ENCODE peak calls at places on chromosomes 2 and 18, in nine cellular contexts. One of them, this sample, is unnamed.
A peak's percentile ranks its signal among the peaks of the same experiment; 100 is the strongest.

GRCh38 chr2:163943403-163944356 is 207.9 kb upstream of the FIGN start:
- DNase-seq in anterior cingulate cortex: no peak
- DNase-seq in GM12865: no peak
- DNase-seq in heart right ventricle: no peak
- DNase-seq in NCI-H146: no peak
- DNase-seq in NCI-H2107: no peak
- DNase-seq in T-helper 22 cell: no peak
- DNase-seq in stimulated activated CD8-positive, alpha-beta memory T cell treated with anti-CD3 and anti-CD28 coated beads, Interleukin-15, amount 100 ng/mL, for 24 hours: no peak
- DNase-seq in NCI-H1105: no peak
- DNase-seq in this sample: peak; percentile 94

GRCh38 chr2:203440671-203441070 is 94.4 kb downstream of the RAPH1 start:
- DNase-seq in T-helper 22 cell: no peak
- DNase-seq in NCI-H2107: no peak
- DNase-seq in anterior cingulate cortex: no peak
- DNase-seq in GM12865: no peak
- DNase-seq in NCI-H146: no peak
- DNase-seq in heart right ventricle: no peak
- DNase-seq in stimulated activated CD8-positive, alpha-beta memory T cell treated with anti-CD3 and anti-CD28 coated beads, Interleukin-15, amount 100 ng/mL, for 24 hours: no peak
- DNase-seq in NCI-H1105: no peak
- DNase-seq in this sample: no peak

GRCh38 chr18:34999734-35000397 is 41.3 kb upstream of the MAPRE2 start:
- DNase-seq in stimulated activated CD8-positive, alpha-beta memory T cell treated with anti-CD3 and anti-CD28 coated beads, Interleukin-15, amount 100 ng/mL, for 24 hours: no peak
- DNase-seq in NCI-H2107: no peak
- DNase-seq in NCI-H1105: no peak
- DNase-seq in NCI-H146: no peak
- DNase-seq in T-helper 22 cell: no peak
- DNase-seq in GM12865: no peak
- DNase-seq in heart right ventricle: no peak
- DNase-seq in anterior cingulate cortex: no peak
- DNase-seq in this sample: peak; percentile 64

GRCh38 chr2:151422917-151423439 is 13.3 kb downstream of the RIF1 start:
- DNase-seq in NCI-H1105: no peak
- DNase-seq in stimulated activated CD8-positive, alpha-beta memory T cell treated with anti-CD3 and anti-CD28 coated beads, Interleukin-15, amount 100 ng/mL, for 24 hours: no peak
- DNase-seq in NCI-H146: no peak
- DNase-seq in GM12865: peak; percentile 64
- DNase-seq in heart right ventricle: no peak
- DNase-seq in T-helper 22 cell: no peak
- DNase-seq in NCI-H2107: no peak
- DNase-seq in anterior cingulate cortex: no peak
- DNase-seq in this sample: no peak

GRCh38 chr18:55488473-55488872 is 99.5 kb downstream of the TCF4 start:
- DNase-seq in GM12865: no peak
- DNase-seq in NCI-H2107: no peak
- DNase-seq in heart right ventricle: no peak
- DNase-seq in anterior cingulate cortex: no peak
- DNase-seq in stimulated activated CD8-positive, alpha-beta memory T cell treated with anti-CD3 and anti-CD28 coated beads, Interleukin-15, amount 100 ng/mL, for 24 hours: no peak
- DNase-seq in T-helper 22 cell: no peak
- DNase-seq in NCI-H146: peak; percentile 99
- DNase-seq in NCI-H1105: no peak
- DNase-seq in this sample: no peak

GRCh38 chr2:80300346-80300745 is 4.2 kb downstream of the LRRTM1 start:
- DNase-seq in NCI-H146: no peak
- DNase-seq in GM12865: no peak
- DNase-seq in T-helper 22 cell: no peak
- DNase-seq in stimulated activated CD8-positive, alpha-beta memory T cell treated with anti-CD3 and anti-CD28 coated beads, Interleukin-15, amount 100 ng/mL, for 24 hours: no peak
- DNase-seq in NCI-H2107: no peak
- DNase-seq in anterior cingulate cortex: no peak
- DNase-seq in NCI-H1105: no peak
- DNase-seq in heart right ventricle: no peak
- DNase-seq in this sample: no peak

GRCh38 chr18:80253871-80254492 is 6.7 kb upstream of the PARD6G start:
- DNase-seq in NCI-H2107: no peak
- DNase-seq in anterior cingulate cortex: no peak
- DNase-seq in NCI-H146: no peak
- DNase-seq in GM12865: no peak
- DNase-seq in NCI-H1105: no peak
- DNase-seq in heart right ventricle: no peak
- DNase-seq in stimulated activated CD8-positive, alpha-beta memory T cell treated with anti-CD3 and anti-CD28 coated beads, Interleukin-15, amount 100 ng/mL, for 24 hours: peak; percentile 9
- DNase-seq in T-helper 22 cell: no peak
- DNase-seq in this sample: no peak

GRCh38 chr2:170512271-170512670 is 202.9 kb upstream of the SP5 start:
- DNase-seq in NCI-H1105: no peak
- DNase-seq in heart right ventricle: no peak
- DNase-seq in NCI-H2107: no peak
- DNase-seq in GM12865: no peak
- DNase-seq in stimulated activated CD8-positive, alpha-beta memory T cell treated with anti-CD3 and anti-CD28 coated beads, Interleukin-15, amount 100 ng/mL, for 24 hours: no peak
- DNase-seq in anterior cingulate cortex: peak; percentile 51
- DNase-seq in NCI-H146: no peak
- DNase-seq in T-helper 22 cell: no peak
- DNase-seq in this sample: peak; percentile 91

GRCh38 chr2:64522843-64523428 is 1.2 kb upstream of the AFTPH start:
- DNase-seq in GM12865: peak; percentile 92
- DNase-seq in NCI-H146: peak; percentile 85
- DNase-seq in stimulated activated CD8-positive, alpha-beta memory T cell treated with anti-CD3 and anti-CD28 coated beads, Interleukin-15, amount 100 ng/mL, for 24 hours: no peak
- DNase-seq in NCI-H2107: peak; percentile 23
- DNase-seq in anterior cingulate cortex: peak; percentile 47
- DNase-seq in heart right ventricle: peak; percentile 16
- DNase-seq in T-helper 22 cell: peak; percentile 45
- DNase-seq in NCI-H1105: peak; percentile 71
- DNase-seq in this sample: peak; percentile 84

GRCh38 chr2:119574108-119574815 is 30.0 kb downstream of the CFAP221 start:
- DNase-seq in T-helper 22 cell: no peak
- DNase-seq in NCI-H1105: no peak
- DNase-seq in NCI-H146: no peak
- DNase-seq in heart right ventricle: no peak
- DNase-seq in stimulated activated CD8-positive, alpha-beta memory T cell treated with anti-CD3 and anti-CD28 coated beads, Interleukin-15, amount 100 ng/mL, for 24 hours: no peak
- DNase-seq in anterior cingulate cortex: no peak
- DNase-seq in GM12865: peak; percentile 60
- DNase-seq in NCI-H2107: no peak
- DNase-seq in this sample: no peak

GRCh38 chr2:27322301-27322765 is 564 bp downstream of the MPV17 start:
- DNase-seq in NCI-H2107: no peak
- DNase-seq in anterior cingulate cortex: no peak
- DNase-seq in heart right ventricle: no peak
- DNase-seq in T-helper 22 cell: no peak
- DNase-seq in NCI-H146: no peak
- DNase-seq in GM12865: peak; percentile 52
- DNase-seq in stimulated activated CD8-positive, alpha-beta memory T cell treated with anti-CD3 and anti-CD28 coated beads, Interleukin-15, amount 100 ng/mL, for 24 hours: no peak
- DNase-seq in NCI-H1105: no peak
- DNase-seq in this sample: no peak

GRCh38 chr18:75530548-75531211 is 103.2 kb upstream of the SMIM21 start:
- DNase-seq in T-helper 22 cell: no peak
- DNase-seq in GM12865: no peak
- DNase-seq in stimulated activated CD8-positive, alpha-beta memory T cell treated with anti-CD3 and anti-CD28 coated beads, Interleukin-15, amount 100 ng/mL, for 24 hours: no peak
- DNase-seq in heart right ventricle: peak; percentile 21
- DNase-seq in NCI-H146: no peak
- DNase-seq in anterior cingulate cortex: no peak
- DNase-seq in NCI-H2107: no peak
- DNase-seq in NCI-H1105: no peak
- DNase-seq in this sample: no peak

GRCh38 chr2:218605438-218605837 is 2.3 kb upstream of the PLCD4 start:
- DNase-seq in anterior cingulate cortex: no peak
- DNase-seq in T-helper 22 cell: no peak
- DNase-seq in NCI-H2107: peak; percentile 48
- DNase-seq in heart right ventricle: no peak
- DNase-seq in NCI-H146: no peak
- DNase-seq in stimulated activated CD8-positive, alpha-beta memory T cell treated with anti-CD3 and anti-CD28 coated beads, Interleukin-15, amount 100 ng/mL, for 24 hours: no peak
- DNase-seq in NCI-H1105: peak; percentile 16
- DNase-seq in GM12865: no peak
- DNase-seq in this sample: peak; percentile 5

GRCh38 chr2:215841175-215841816 is 172.1 kb downstream of the MREG start:
- DNase-seq in NCI-H1105: no peak
- DNase-seq in heart right ventricle: no peak
- DNase-seq in NCI-H2107: no peak
- DNase-seq in T-helper 22 cell: no peak
- DNase-seq in GM12865: no peak
- DNase-seq in anterior cingulate cortex: no peak
- DNase-seq in NCI-H146: no peak
- DNase-seq in stimulated activated CD8-positive, alpha-beta memory T cell treated with anti-CD3 and anti-CD28 coated beads, Interleukin-15, amount 100 ng/mL, for 24 hours: no peak
- DNase-seq in this sample: no peak

GRCh38 chr2:208466133-208466919 is 59.7 kb downstream of the PTH2R start:
- DNase-seq in T-helper 22 cell: no peak
- DNase-seq in NCI-H2107: peak; percentile 56
- DNase-seq in NCI-H1105: peak; percentile 58
- DNase-seq in NCI-H146: peak; percentile 30
- DNase-seq in GM12865: peak; percentile 59
- DNase-seq in anterior cingulate cortex: no peak
- DNase-seq in heart right ventricle: no peak
- DNase-seq in stimulated activated CD8-positive, alpha-beta memory T cell treated with anti-CD3 and anti-CD28 coated beads, Interleukin-15, amount 100 ng/mL, for 24 hours: no peak
- DNase-seq in this sample: peak; percentile 14

GRCh38 chr2:239832995-239833727 is 192.0 kb downstream of the NDUFA10 start:
- DNase-seq in NCI-H1105: no peak
- DNase-seq in T-helper 22 cell: no peak
- DNase-seq in heart right ventricle: no peak
- DNase-seq in anterior cingulate cortex: no peak
- DNase-seq in NCI-H2107: no peak
- DNase-seq in GM12865: no peak
- DNase-seq in stimulated activated CD8-positive, alpha-beta memory T cell treated with anti-CD3 and anti-CD28 coated beads, Interleukin-15, amount 100 ng/mL, for 24 hours: no peak
- DNase-seq in NCI-H146: no peak
- DNase-seq in this sample: no peak

GRCh38 chr2:85753525-85754312 is at the start of gene ATOH8:
- DNase-seq in NCI-H1105: peak; percentile 48
- DNase-seq in GM12865: peak; percentile 15
- DNase-seq in heart right ventricle: peak; percentile 82
- DNase-seq in NCI-H146: peak; percentile 57
- DNase-seq in stimulated activated CD8-positive, alpha-beta memory T cell treated with anti-CD3 and anti-CD28 coated beads, Interleukin-15, amount 100 ng/mL, for 24 hours: no peak
- DNase-seq in anterior cingulate cortex: peak; percentile 45
- DNase-seq in NCI-H2107: no peak
- DNase-seq in T-helper 22 cell: no peak
- DNase-seq in this sample: peak; percentile 68

GRCh38 chr18:79642626-79643025 is 37.0 kb upstream of the CTDP1 start:
- DNase-seq in GM12865: no peak
- DNase-seq in anterior cingulate cortex: no peak
- DNase-seq in heart right ventricle: no peak
- DNase-seq in NCI-H1105: no peak
- DNase-seq in NCI-H2107: no peak
- DNase-seq in T-helper 22 cell: no peak
- DNase-seq in stimulated activated CD8-positive, alpha-beta memory T cell treated with anti-CD3 and anti-CD28 coated beads, Interleukin-15, amount 100 ng/mL, for 24 hours: no peak
- DNase-seq in NCI-H146: no peak
- DNase-seq in this sample: no peak

GRCh38 chr2:10901160-10901559 is 10.6 kb upstream of the KCNF1 start:
- DNase-seq in NCI-H146: no peak
- DNase-seq in T-helper 22 cell: no peak
- DNase-seq in heart right ventricle: no peak
- DNase-seq in GM12865: no peak
- DNase-seq in stimulated activated CD8-positive, alpha-beta memory T cell treated with anti-CD3 and anti-CD28 coated beads, Interleukin-15, amount 100 ng/mL, for 24 hours: no peak
- DNase-seq in NCI-H1105: no peak
- DNase-seq in NCI-H2107: no peak
- DNase-seq in anterior cingulate cortex: no peak
- DNase-seq in this sample: no peak

GRCh38 chr2:46555011-46555410 is 75.6 kb downstream of the TMEM247 start:
- DNase-seq in anterior cingulate cortex: no peak
- DNase-seq in NCI-H1105: no peak
- DNase-seq in T-helper 22 cell: peak; percentile 10
- DNase-seq in heart right ventricle: no peak
- DNase-seq in GM12865: no peak
- DNase-seq in NCI-H146: no peak
- DNase-seq in stimulated activated CD8-positive, alpha-beta memory T cell treated with anti-CD3 and anti-CD28 coated beads, Interleukin-15, amount 100 ng/mL, for 24 hours: no peak
- DNase-seq in NCI-H2107: no peak
- DNase-seq in this sample: no peak

GRCh38 chr2:232322560-232323327 is 55.8 kb upstream of the ALPP start:
- DNase-seq in anterior cingulate cortex: no peak
- DNase-seq in NCI-H146: no peak
- DNase-seq in heart right ventricle: no peak
- DNase-seq in GM12865: no peak
- DNase-seq in NCI-H2107: no peak
- DNase-seq in T-helper 22 cell: no peak
- DNase-seq in NCI-H1105: no peak
- DNase-seq in stimulated activated CD8-positive, alpha-beta memory T cell treated with anti-CD3 and anti-CD28 coated beads, Interleukin-15, amount 100 ng/mL, for 24 hours: no peak
- DNase-seq in this sample: no peak

GRCh38 chr18:12085786-12086185 is 7.9 kb upstream of the ANKRD62 start:
- DNase-seq in anterior cingulate cortex: no peak
- DNase-seq in GM12865: no peak
- DNase-seq in stimulated activated CD8-positive, alpha-beta memory T cell treated with anti-CD3 and anti-CD28 coated beads, Interleukin-15, amount 100 ng/mL, for 24 hours: no peak
- DNase-seq in T-helper 22 cell: no peak
- DNase-seq in heart right ventricle: no peak
- DNase-seq in NCI-H1105: no peak
- DNase-seq in NCI-H2107: no peak
- DNase-seq in NCI-H146: no peak
- DNase-seq in this sample: no peak

GRCh38 chr2:82839046-82839445 is 1620.0 kb downstream of the SUCLG1 start:
- DNase-seq in T-helper 22 cell: no peak
- DNase-seq in GM12865: no peak
- DNase-seq in NCI-H2107: no peak
- DNase-seq in NCI-H146: no peak
- DNase-seq in stimulated activated CD8-positive, alpha-beta memory T cell treated with anti-CD3 and anti-CD28 coated beads, Interleukin-15, amount 100 ng/mL, for 24 hours: no peak
- DNase-seq in anterior cingulate cortex: no peak
- DNase-seq in heart right ventricle: no peak
- DNase-seq in NCI-H1105: no peak
- DNase-seq in this sample: no peak

This sample was measured in globus pallidus.